ENCODE peak calls at places on chromosomes 1 and 21, in ten cellular contexts. T, B, U, Z, S, J, M, E, W and F are unnamed samples.

GRCh38 chr1:109806733-109807397 is 43.1 kb upstream of the EPS8L3 start:
- DNase-seq in U (no peak), E (peak; percentile 75), W (no peak), J (no peak), Z (no peak), T (no peak), B (no peak), M (no peak), S (no peak), F (no peak)

GRCh38 chr1:74733616-74734484 is 898 bp downstream of the TYW3 start:
- DNase-seq in B (peak; percentile 43), T (peak; percentile 41), J (peak; percentile 85), W (peak; percentile 63), Z (peak; percentile 32), S (peak; percentile 45), U (peak; percentile 54), M (peak; percentile 54), E (no peak), F (no peak)

GRCh38 chr21:35438643-35439404 is 389.7 kb upstream of the RUNX1 start:
- DNase-seq in W (no peak), B (no peak), T (peak; percentile 73), J (peak; percentile 50), Z (no peak), S (no peak), U (no peak), M (no peak), E (no peak), F (peak; percentile 20)

GRCh38 chr21:35904995-35905972 is 155.0 kb downstream of the SETD4 start:
- DNase-seq in E (peak; percentile 87), Z (no peak), W (no peak), B (no peak), U (no peak), S (no peak), T (no peak), M (no peak), J (no peak), F (no peak)

GRCh38 chr1:157302199-157302497 is 164.0 kb upstream of the ETV3 start:
- DNase-seq in W (no peak), T (no peak), J (no peak), S (no peak), E (no peak), B (no peak), M (no peak), U (no peak), Z (no peak), F (no peak)

GRCh38 chr1:212167098-212167497 is 118.1 kb upstream of the PPP2R5A start:
- DNase-seq in B (peak; percentile 71), J (no peak), S (no peak), T (no peak), M (no peak), W (peak; percentile 51), Z (no peak), U (no peak), E (no peak), F (no peak)

GRCh38 chr1:81827942-81828341 is 27.2 kb downstream of the ADGRL2 start:
- DNase-seq in E (no peak), S (no peak), B (no peak), J (no peak), W (no peak), T (no peak), Z (no peak), M (no peak), U (no peak), F (no peak)

GRCh38 chr1:116737020-116737854 is 17.0 kb upstream of the CD2 start:
- DNase-seq in T (peak; percentile 56), B (peak; percentile 30), Z (peak; percentile 66), E (no peak), J (peak; percentile 90), W (peak; percentile 52), S (peak; percentile 70), M (peak; percentile 9), U (peak; percentile 10), F (peak; percentile 72)

GRCh38 chr1:186781731-186782130 is 47.0 kb upstream of the PLA2G4A start:
- DNase-seq in J (no peak), S (no peak), B (no peak), Z (no peak), T (no peak), M (no peak), E (no peak), W (no peak), U (no peak), F (no peak)

GRCh38 chr1:245512181-245512888 is 357.6 kb downstream of the KIF26B start:
- DNase-seq in T (no peak), B (no peak), J (no peak), S (no peak), W (no peak), E (no peak), Z (no peak), U (no peak), M (no peak), F (no peak)

GRCh38 chr1:40034869-40035268 is 5.7 kb upstream of the CAP1 start:
- DNase-seq in Z (no peak), T (no peak), S (no peak), E (no peak), W (no peak), B (no peak), U (no peak), J (peak; percentile 25), M (no peak), F (no peak)